ENCODE peak calls at places on chromosomes 5 and 9, in seven cellular contexts. C, U, D, R, M, X and L are unnamed samples.

GRCh38 chr9:105296889-105297288 is 52.4 kb downstream of the SLC44A1 start:
- DNase-seq in C (peak), U (no peak), D (peak), R (peak), M (peak), X (peak), L (no peak)

GRCh38 chr9:133769511-133770075 is 31.4 kb upstream of the SARDH start:
- DNase-seq in C (no peak), U (no peak), D (no peak), R (no peak), M (no peak), X (no peak), L (peak)

GRCh38 chr9:33304367-33304766 is 14.1 kb downstream of the NFX1 start:
- DNase-seq in C (no peak), U (no peak), D (no peak), R (no peak), M (no peak), X (no peak), L (no peak)

GRCh38 chr9:29556317-29556716 is 1983.0 kb upstream of the C9orf72 start:
- DNase-seq in C (no peak), U (no peak), D (peak), R (no peak), M (peak), X (no peak), L (no peak)

GRCh38 chr5:151062405-151063135 is 18.3 kb downstream of the TNIP1 start:
- DNase-seq in C (no peak), U (no peak), D (no peak), R (no peak), M (no peak), X (no peak), L (no peak)

GRCh38 chr5:73814234-73814846 is 188.3 kb downstream of the ARHGEF28 start:
- DNase-seq in C (no peak), U (no peak), D (no peak), R (no peak), M (no peak), X (no peak), L (no peak)

GRCh38 chr9:77384406-77384805 is 207.1 kb downstream of the VPS13A start:
- DNase-seq in C (peak), U (no peak), D (peak), R (no peak), M (no peak), X (no peak), L (no peak)

GRCh38 chr5:110854200-110854599 is 115.4 kb downstream of the SLC25A46 start:
- DNase-seq in C (peak), U (no peak), D (peak), R (no peak), M (no peak), X (no peak), L (no peak)

GRCh38 chr5:83404182-83404712 is 67.3 kb upstream of the VCAN start:
- DNase-seq in C (no peak), U (no peak), D (no peak), R (peak), M (peak), X (no peak), L (no peak)

GRCh38 chr9:2939368-2939767 is 95.5 kb upstream of the PUM3 start:
- DNase-seq in C (no peak), U (no peak), D (no peak), R (no peak), M (no peak), X (no peak), L (no peak)

GRCh38 chr5:36703245-36703860 is 96.9 kb downstream of the SLC1A3 start:
- DNase-seq in C (no peak), U (no peak), D (no peak), R (no peak), M (peak), X (no peak), L (no peak)

GRCh38 chr5:89281211-89281610 is 398.2 kb upstream of the MEF2C start:
- DNase-seq in C (no peak), U (no peak), D (no peak), R (no peak), M (no peak), X (no peak), L (no peak)

GRCh38 chr5:112923148-112923917 is 1.3 kb upstream of the REEP5 start:
- DNase-seq in C (no peak), U (no peak), D (no peak), R (no peak), M (peak), X (peak), L (peak)

GRCh38 chr5:88825782-88826110 is 57.2 kb downstream of the MEF2C start:
- DNase-seq in C (peak), U (no peak), D (no peak), R (no peak), M (peak), X (peak), L (no peak)

GRCh38 chr5:173669483-173669882 is 53.0 kb upstream of the BOD1 start:
- DNase-seq in C (no peak), U (no peak), D (no peak), R (no peak), M (no peak), X (no peak), L (no peak)

GRCh38 chr5:165620394-165620793 is 2115.0 kb downstream of the MAT2B start:
- DNase-seq in C (peak), U (no peak), D (peak), R (no peak), M (no peak), X (peak), L (no peak)

GRCh38 chr5:153623906-153624765 is 133.7 kb downstream of the GRIA1 start:
- DNase-seq in C (peak), U (no peak), D (no peak), R (no peak), M (no peak), X (no peak), L (peak)

GRCh38 chr5:10278658-10279279 is 28.7 kb downstream of the CCT5 start:
- DNase-seq in C (no peak), U (no peak), D (no peak), R (no peak), M (no peak), X (no peak), L (no peak)

GRCh38 chr5:141806626-141807025 is 71.6 kb downstream of the PCDH1 start:
- DNase-seq in C (no peak), U (no peak), D (no peak), R (no peak), M (no peak), X (no peak), L (no peak)

DNA sequence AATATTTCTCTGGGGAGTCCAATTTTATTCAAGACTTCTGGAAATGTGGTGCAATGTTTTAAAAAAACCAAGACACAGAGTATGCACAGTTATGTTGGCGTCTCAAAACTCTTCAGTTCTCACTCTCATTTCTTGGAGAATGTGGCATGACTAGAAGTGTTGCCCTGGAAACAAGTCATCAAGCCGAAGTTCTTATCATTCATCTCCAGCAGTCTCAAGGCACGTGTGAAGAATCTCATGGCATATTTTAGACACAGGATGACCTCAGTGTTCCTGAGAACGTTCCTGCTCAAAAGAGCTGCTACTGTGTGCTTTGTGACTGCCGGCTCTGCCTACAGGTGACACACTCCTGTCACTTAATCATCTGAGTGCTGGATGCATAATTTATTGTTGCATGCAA is 147.4 kb upstream of the IRX4 start:
- DNase-seq in C (no peak), U (no peak), D (no peak), R (no peak), M (peak), X (peak), L (no peak)
- H2BK120ac ChIP-seq in C (no peak), U (no peak), D (no peak), R (no peak), M (no peak), X (no peak), L (no peak)

DNA sequence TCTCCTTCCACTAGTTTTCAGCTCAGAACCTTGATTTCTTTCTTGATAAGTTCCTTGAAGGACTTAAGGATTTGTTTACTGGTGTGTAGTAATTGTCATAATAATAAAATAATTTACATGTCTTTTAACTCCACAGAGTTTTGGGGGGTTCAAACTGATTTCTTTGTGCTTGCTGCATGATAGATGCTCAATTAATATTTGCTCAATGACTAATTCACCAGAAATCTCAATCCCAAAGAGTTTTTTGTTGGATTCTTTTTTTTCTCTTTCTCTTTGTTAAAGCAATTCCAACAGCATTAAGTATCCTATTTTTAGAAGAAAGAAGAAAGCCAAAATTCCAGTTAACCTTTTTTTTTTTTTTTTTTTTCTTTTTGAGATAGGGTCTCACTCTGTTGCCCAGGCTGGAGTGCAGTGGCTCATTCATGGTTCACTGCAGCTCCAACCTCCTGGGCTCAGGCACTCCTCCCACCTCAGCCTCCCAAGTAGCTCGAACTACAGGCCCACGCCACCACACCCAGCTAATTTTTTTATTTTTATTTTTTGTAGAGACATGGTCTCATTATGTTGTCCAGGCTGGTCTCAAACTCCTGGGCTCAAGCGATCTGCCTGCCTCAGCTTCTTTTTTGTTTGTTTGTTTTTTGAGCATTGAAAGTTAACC is 10.8 kb downstream of the FAF2 start:
- DNase-seq in C (no peak), U (no peak), D (no peak), R (no peak), M (no peak), X (no peak), L (no peak)
- H2BK120ac ChIP-seq in C (no peak), U (no peak), D (no peak), R (no peak), M (no peak), X (no peak), L (no peak)

DNA sequence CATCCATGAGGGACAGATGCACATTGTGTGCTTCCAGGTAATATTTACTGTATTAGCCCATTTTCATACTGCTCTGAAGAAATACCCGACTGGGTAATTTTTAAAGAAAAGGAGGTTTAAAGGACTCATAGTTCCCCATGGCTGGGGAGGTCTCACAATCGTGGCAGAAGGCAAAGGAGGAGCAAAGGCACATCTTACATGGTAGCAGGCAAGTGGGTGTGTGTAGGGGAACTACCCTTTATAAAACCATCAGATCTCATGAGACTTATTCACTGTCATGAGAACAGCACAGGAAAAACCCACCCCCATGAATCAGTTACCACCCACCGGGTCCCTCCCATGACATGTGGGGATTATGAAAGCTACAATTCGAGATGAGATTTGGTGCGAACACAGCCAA is 148.8 kb upstream of the FBXL17 start:
- DNase-seq in C (no peak), U (no peak), D (no peak), R (no peak), M (no peak), X (no peak), L (no peak)
- H2BK120ac ChIP-seq in C (peak), U (no peak), D (peak), R (no peak), M (no peak), X (peak), L (no peak)

DNA sequence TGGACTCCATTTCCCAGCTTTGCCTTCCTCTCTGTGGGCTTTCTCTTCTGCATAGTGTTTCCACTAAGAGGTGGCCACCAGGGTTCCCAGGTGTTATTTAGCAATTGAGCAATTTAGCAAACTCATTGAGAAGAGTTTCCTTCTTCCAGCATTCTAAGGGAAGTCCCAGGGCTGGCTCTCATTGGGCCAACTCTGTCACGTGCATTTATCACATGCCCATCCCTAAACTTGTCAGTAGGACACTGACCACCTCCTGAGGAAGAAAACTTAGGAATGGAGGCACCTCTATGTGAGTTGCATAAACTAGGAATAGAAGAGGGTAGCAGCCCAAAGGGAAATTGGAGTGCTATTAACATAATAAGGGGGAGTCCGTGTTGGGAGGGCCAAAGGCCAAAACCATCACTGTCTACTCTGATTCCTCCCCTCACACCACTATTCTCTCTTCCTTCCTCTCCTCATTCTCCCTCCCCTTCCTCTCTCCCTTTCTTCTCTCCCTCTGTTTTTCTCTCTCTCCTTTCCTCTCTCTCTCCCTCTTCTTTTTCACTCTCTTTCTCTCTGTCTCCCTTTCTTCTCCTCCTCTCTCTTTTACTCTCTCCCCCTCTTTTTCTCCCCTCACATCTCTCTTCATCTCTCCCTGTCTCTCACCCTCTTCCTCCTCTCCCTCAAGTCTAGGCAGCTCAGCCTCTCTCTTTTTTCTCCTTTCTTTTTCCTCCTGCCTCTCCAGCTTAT is 213.4 kb downstream of the PALM2AKAP2 start:
- DNase-seq in C (no peak), U (no peak), D (no peak), R (no peak), M (no peak), X (no peak), L (no peak)
- H2BK120ac ChIP-seq in C (no peak), U (no peak), D (no peak), R (no peak), M (no peak), X (no peak), L (no peak)

GRCh38 chr9:6040077-6040476 is 24.7 kb upstream of the RANBP6 start:
- DNase-seq in C (no peak), U (no peak), D (no peak), R (no peak), M (no peak), X (no peak), L (no peak)
- H2BK120ac ChIP-seq in C (no peak), U (no peak), D (no peak), R (no peak), M (no peak), X (no peak), L (no peak)

DNA sequence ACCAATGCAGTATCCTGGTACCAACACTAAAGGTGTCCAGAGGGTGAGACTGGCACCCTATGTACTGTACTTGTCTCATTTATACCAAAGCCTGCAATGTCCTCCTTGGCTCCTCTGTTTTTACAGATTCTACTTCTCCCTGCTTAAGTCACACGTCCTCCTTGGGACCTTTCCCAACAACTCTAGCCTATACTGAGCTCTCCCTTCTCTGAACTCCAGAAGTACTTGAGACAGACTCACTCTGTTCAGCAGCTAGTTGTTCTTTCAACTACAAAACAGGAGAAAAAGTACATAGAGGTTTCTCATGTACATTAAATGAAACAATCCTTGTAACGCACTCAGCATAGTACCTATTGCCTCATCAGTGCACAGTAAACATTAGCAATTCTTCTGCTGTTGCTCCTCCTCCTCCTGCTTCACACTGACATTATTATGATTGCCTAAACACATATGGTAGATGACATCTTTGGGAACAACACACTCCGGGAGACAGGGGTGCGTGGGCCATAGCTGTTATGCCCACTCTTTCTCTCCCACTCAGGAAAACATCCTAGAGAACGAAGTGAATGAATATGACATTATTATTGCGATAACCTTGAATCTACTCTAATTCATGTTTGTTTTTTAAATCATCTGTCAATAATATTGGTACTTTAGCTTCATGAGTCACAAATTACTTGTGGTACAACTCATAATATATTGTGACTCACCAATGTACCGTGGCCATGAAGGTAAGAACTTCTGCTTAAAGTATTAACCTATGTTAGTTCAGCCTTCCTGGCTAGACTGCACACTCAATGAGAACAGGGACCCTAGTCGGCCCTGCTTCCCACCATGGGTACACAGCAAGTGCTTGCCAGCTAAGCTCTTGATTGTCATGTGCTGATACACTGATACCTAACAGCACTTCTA is 180.3 kb upstream of the ADRA1B start:
- DNase-seq in C (no peak), U (no peak), D (no peak), R (no peak), M (no peak), X (no peak), L (no peak)
- H2BK120ac ChIP-seq in C (no peak), U (no peak), D (no peak), R (no peak), M (no peak), X (no peak), L (no peak)

GRCh38 chr5:134139891-134140469 is 25.5 kb downstream of the TCF7 start:
- DNase-seq in C (no peak), U (no peak), D (no peak), R (no peak), M (no peak), X (no peak), L (peak)

GRCh38 chr5:134142806-134143205 is 28.3 kb downstream of the TCF7 start:
- DNase-seq in C (no peak), U (no peak), D (no peak), R (no peak), M (no peak), X (no peak), L (peak)

GRCh38 chr5:134142088-134142487 is 27.6 kb downstream of the TCF7 start:
- DNase-seq in C (no peak), U (no peak), D (no peak), R (no peak), M (no peak), X (no peak), L (peak)

GRCh38 chr5:134140530-134141201 is 26.2 kb downstream of the TCF7 start:
- DNase-seq in C (peak), U (peak), D (peak), R (peak), M (peak), X (peak), L (peak)

GRCh38 chr5:134141346-134142050 is 27.0 kb downstream of the TCF7 start:
- DNase-seq in C (no peak), U (no peak), D (peak), R (no peak), M (no peak), X (no peak), L (peak)
- H2BK120ac ChIP-seq in C (no peak), U (no peak), D (no peak), R (no peak), M (no peak), X (no peak), L (no peak)

GRCh38 chr9:126318858-126319257 is 7.8 kb upstream of the MVB12B start:
- DNase-seq in C (no peak), U (no peak), D (no peak), R (no peak), M (no peak), X (no peak), L (no peak)

GRCh38 chr9:126317513-126317912 is 9.1 kb upstream of the MVB12B start:
- DNase-seq in C (peak), U (no peak), D (no peak), R (no peak), M (no peak), X (no peak), L (no peak)

GRCh38 chr9:126321742-126322141 is 4.9 kb upstream of the MVB12B start:
- DNase-seq in C (no peak), U (no peak), D (no peak), R (no peak), M (no peak), X (no peak), L (no peak)

GRCh38 chr9:126319651-126320050 is 7.0 kb upstream of the MVB12B start:
- DNase-seq in C (no peak), U (no peak), D (no peak), R (no peak), M (no peak), X (no peak), L (no peak)

DNA sequence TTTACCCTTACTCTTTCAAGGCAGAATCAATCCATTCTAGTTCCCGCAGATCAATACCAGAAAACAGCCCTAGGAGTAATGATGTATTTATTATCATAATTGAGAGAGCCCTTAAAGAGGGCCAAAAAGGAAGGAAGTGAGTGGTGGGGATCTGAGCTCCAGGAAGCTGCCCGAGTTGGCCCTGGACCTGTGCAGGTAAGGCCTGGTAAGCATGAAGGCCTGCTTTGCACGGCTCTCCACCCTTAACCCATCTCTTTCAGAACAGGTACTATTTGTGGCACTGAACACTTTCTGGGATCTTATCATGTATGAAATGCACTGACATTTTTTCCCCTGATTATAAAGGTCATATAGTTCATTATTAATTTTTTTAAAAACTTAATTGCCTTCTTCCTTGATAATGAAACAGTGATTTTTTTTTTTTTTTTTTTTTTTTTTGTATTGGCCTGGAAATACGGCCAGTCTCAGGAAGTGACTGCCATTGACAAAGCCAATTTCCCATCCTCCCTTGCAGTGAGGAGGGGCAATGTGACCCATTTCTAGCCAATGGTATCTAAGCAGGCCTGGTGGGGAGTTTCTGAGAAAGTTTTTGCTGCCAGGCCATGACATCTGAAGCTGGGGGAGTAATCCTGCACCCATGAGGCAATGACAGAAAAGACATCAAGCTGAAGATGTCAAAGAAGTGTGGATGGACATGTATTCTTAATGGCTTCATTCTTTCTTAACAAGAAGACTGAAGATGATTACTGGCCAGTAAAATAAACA is 6.3 kb upstream of the MVB12B start:
- DNase-seq in C (no peak), U (no peak), D (no peak), R (no peak), M (peak), X (no peak), L (no peak)
- H2BK120ac ChIP-seq in C (no peak), U (no peak), D (no peak), R (no peak), M (no peak), X (no peak), L (no peak)